ENCODE peak calls at places on chromosomes 11 and 22, in four cellular contexts. One of them, this sample, is unnamed.

GRCh38 chr11:70899616-70900015 is 352.8 kb downstream of the SHANK2 start:
- DNase-seq in cardiac muscle cell: no peak
- DNase-seq in Daoy: no peak
- DNase-seq in GM23338: no peak
- DNase-seq in this sample: no peak

GRCh38 chr11:132106336-132106982 is 736.0 kb downstream of the NTM start:
- DNase-seq in GM23338: no peak
- DNase-seq in Daoy: peak; percentile 56
- DNase-seq in cardiac muscle cell: no peak
- DNase-seq in this sample: no peak

GRCh38 chr22:17201285-17201945 is 17.8 kb downstream of the ADA2 start:
- DNase-seq in cardiac muscle cell: peak; percentile 44
- DNase-seq in GM23338: peak; percentile 65
- DNase-seq in Daoy: no peak
- DNase-seq in this sample: no peak

GRCh38 chr11:125980421-125980820 is 34.6 kb downstream of the VSIG10L2 start:
- DNase-seq in Daoy: no peak
- DNase-seq in GM23338: no peak
- DNase-seq in cardiac muscle cell: no peak
- DNase-seq in this sample: no peak

GRCh38 chr11:117146521-117146920 is 2.4 kb downstream of the PAFAH1B2 start:
- DNase-seq in GM23338: no peak
- DNase-seq in Daoy: peak; percentile 30
- DNase-seq in cardiac muscle cell: peak; percentile 64
- DNase-seq in this sample: peak; percentile 46

GRCh38 chr11:37505406-37505805 is 907.4 kb upstream of the RAG2 start:
- DNase-seq in GM23338: peak; percentile 1
- DNase-seq in cardiac muscle cell: no peak
- DNase-seq in Daoy: no peak
- DNase-seq in this sample: no peak

GRCh38 chr11:79493555-79494171 is 52.8 kb upstream of the TENM4 start:
- DNase-seq in Daoy: peak; percentile 74
- DNase-seq in cardiac muscle cell: peak; percentile 73
- DNase-seq in GM23338: peak; percentile 97
- DNase-seq in this sample: peak; percentile 67

GRCh38 chr11:33043221-33043833 is 4.0 kb downstream of the TCP11L1 start:
- DNase-seq in GM23338: no peak
- DNase-seq in cardiac muscle cell: no peak
- DNase-seq in Daoy: no peak
- DNase-seq in this sample: peak; percentile 80

GRCh38 chr11:124482362-124483147 is 37.1 kb upstream of the OR8B8 start:
- DNase-seq in GM23338: no peak
- DNase-seq in cardiac muscle cell: peak; percentile 57
- DNase-seq in Daoy: peak; percentile 54
- DNase-seq in this sample: peak; percentile 16

GRCh38 chr11:133982901-133983300 is 26.1 kb upstream of the IGSF9B start:
- DNase-seq in Daoy: no peak
- DNase-seq in GM23338: no peak
- DNase-seq in cardiac muscle cell: no peak
- DNase-seq in this sample: no peak

GRCh38 chr22:28629420-28630184 is 50.0 kb downstream of the TTC28 start:
- DNase-seq in GM23338: peak; percentile 42
- DNase-seq in Daoy: no peak
- DNase-seq in cardiac muscle cell: peak; percentile 45
- DNase-seq in this sample: peak; percentile 14

GRCh38 chr11:110261195-110262140 is 34.9 kb downstream of the RDX start:
- DNase-seq in Daoy: no peak
- DNase-seq in GM23338: no peak
- DNase-seq in cardiac muscle cell: peak; percentile 33
- DNase-seq in this sample: no peak

GRCh38 chr11:47924184-47924671 is 56.1 kb upstream of the PTPRJ start:
- DNase-seq in Daoy: peak; percentile 71
- DNase-seq in cardiac muscle cell: peak; percentile 35
- DNase-seq in GM23338: no peak
- DNase-seq in this sample: peak; percentile 89

GRCh38 chr11:123549901-123550619 is 104.4 kb downstream of the SCN3B start:
- DNase-seq in Daoy: peak; percentile 27
- DNase-seq in GM23338: no peak
- DNase-seq in cardiac muscle cell: no peak
- DNase-seq in this sample: no peak

GRCh38 chr22:25176175-25176574 is 23.5 kb upstream of the CRYBB3 start:
- DNase-seq in cardiac muscle cell: no peak
- DNase-seq in Daoy: no peak
- DNase-seq in GM23338: no peak
- DNase-seq in this sample: no peak

GRCh38 chr11:78319453-78319955 is 98.1 kb downstream of the GAB2 start:
- DNase-seq in GM23338: no peak
- DNase-seq in Daoy: no peak
- DNase-seq in cardiac muscle cell: peak; percentile 20
- DNase-seq in this sample: peak; percentile 75

GRCh38 chr11:44538375-44539054 is 26.9 kb upstream of the CD82 start:
- DNase-seq in GM23338: peak; percentile 88
- DNase-seq in Daoy: peak; percentile 75
- DNase-seq in cardiac muscle cell: peak; percentile 80
- DNase-seq in this sample: peak; percentile 77

GRCh38 chr22:24338701-24339451 is 68.2 kb downstream of the SPECC1L start:
- DNase-seq in cardiac muscle cell: no peak
- DNase-seq in Daoy: no peak
- DNase-seq in GM23338: peak; percentile 35
- DNase-seq in this sample: peak; percentile 63

GRCh38 chr11:118142809-118143208 is 9.8 kb downstream of the SCN4B start:
- DNase-seq in Daoy: no peak
- DNase-seq in cardiac muscle cell: no peak
- DNase-seq in GM23338: no peak
- DNase-seq in this sample: peak; percentile 10

GRCh38 chr22:23302171-23303002 is 122.1 kb downstream of the BCR start:
- DNase-seq in cardiac muscle cell: peak; percentile 14
- DNase-seq in GM23338: no peak
- DNase-seq in Daoy: peak; percentile 64
- DNase-seq in this sample: peak; percentile 13

GRCh38 chr11:62005231-62005661 is 37.8 kb upstream of the FTH1 start:
- DNase-seq in cardiac muscle cell: peak; percentile 53
- DNase-seq in Daoy: no peak
- DNase-seq in GM23338: no peak
- DNase-seq in this sample: no peak

GRCh38 chr11:41612415-41612814 is 153.0 kb upstream of the LRRC4C start:
- DNase-seq in Daoy: no peak
- DNase-seq in cardiac muscle cell: no peak
- DNase-seq in GM23338: peak; percentile 62
- DNase-seq in this sample: no peak

GRCh38 chr11:62394825-62395538 is 23.9 kb upstream of the SCGB1A1 start:
- DNase-seq in Daoy: peak; percentile 73
- DNase-seq in cardiac muscle cell: peak; percentile 90
- DNase-seq in GM23338: peak; percentile 89
- DNase-seq in this sample: peak; percentile 87

GRCh38 chr22:23743303-23743705 is 7.6 kb downstream of the ZNF70 start:
- DNase-seq in GM23338: no peak
- DNase-seq in cardiac muscle cell: peak; percentile 27
- DNase-seq in Daoy: no peak
- DNase-seq in this sample: no peak

GRCh38 chr11:17989306-17989705 is 23.5 kb downstream of the SERGEF start:
- DNase-seq in Daoy: no peak
- DNase-seq in GM23338: no peak
- DNase-seq in cardiac muscle cell: no peak
- DNase-seq in this sample: no peak

GRCh38 chr22:20852076-20852475 is 6.5 kb downstream of the PI4KA start:
- DNase-seq in GM23338: no peak
- DNase-seq in Daoy: no peak
- DNase-seq in cardiac muscle cell: no peak
- DNase-seq in this sample: no peak

GRCh38 chr11:121630041-121630440 is 177.3 kb upstream of the SORL1-AS1 start:
- DNase-seq in Daoy: peak; percentile 77
- DNase-seq in cardiac muscle cell: peak; percentile 84
- DNase-seq in GM23338: no peak
- DNase-seq in this sample: peak; percentile 88

GRCh38 chr11:415640-416041 is 842 bp upstream of the SIGIRR start:
- DNase-seq in Daoy: no peak
- DNase-seq in GM23338: no peak
- DNase-seq in cardiac muscle cell: no peak
- DNase-seq in this sample: no peak

GRCh38 chr11:1336836-1337646 is 27.6 kb upstream of the TOLLIP start:
- DNase-seq in cardiac muscle cell: no peak
- DNase-seq in Daoy: no peak
- DNase-seq in GM23338: peak; percentile 59
- DNase-seq in this sample: peak; percentile 3

GRCh38 chr11:101453682-101454081 is 130.1 kb downstream of the TRPC6 start:
- DNase-seq in Daoy: no peak
- DNase-seq in cardiac muscle cell: no peak
- DNase-seq in GM23338: no peak
- DNase-seq in this sample: peak; percentile 59

GRCh38 chr11:95089620-95090542 is at the start of gene ENDOD1:
- DNase-seq in GM23338: peak; percentile 90
- DNase-seq in Daoy: peak; percentile 90
- DNase-seq in cardiac muscle cell: peak; percentile 90
- DNase-seq in this sample: peak; percentile 86

GRCh38 chr11:31882951-31883392 is 71.8 kb upstream of the PAX6 start:
- DNase-seq in GM23338: peak; percentile 35
- DNase-seq in cardiac muscle cell: no peak
- DNase-seq in Daoy: peak; percentile 76
- DNase-seq in this sample: peak; percentile 43

GRCh38 chr11:116460156-116460965 is 312.4 kb downstream of the BUD13 start:
- DNase-seq in cardiac muscle cell: no peak
- DNase-seq in GM23338: no peak
- DNase-seq in Daoy: no peak
- DNase-seq in this sample: no peak

GRCh38 chr22:42330953-42331525 is 60.6 kb upstream of the TCF20 start:
- DNase-seq in Daoy: no peak
- DNase-seq in cardiac muscle cell: no peak
- DNase-seq in GM23338: no peak
- DNase-seq in this sample: no peak

GRCh38 chr11:35518766-35519165 is 6.7 kb downstream of the PAMR1 start:
- DNase-seq in cardiac muscle cell: peak; percentile 44
- DNase-seq in GM23338: no peak
- DNase-seq in Daoy: no peak
- DNase-seq in this sample: peak; percentile 27

GRCh38 chr11:73383249-73384126 is 7.3 kb downstream of the RELT start:
- DNase-seq in cardiac muscle cell: peak; percentile 33
- DNase-seq in Daoy: no peak
- DNase-seq in GM23338: no peak
- DNase-seq in this sample: no peak

GRCh38 chr11:13036235-13036634 is 27.1 kb downstream of the RASSF10 start:
- DNase-seq in Daoy: no peak
- DNase-seq in GM23338: no peak
- DNase-seq in cardiac muscle cell: no peak
- DNase-seq in this sample: no peak

GRCh38 chr22:34950480-34950879 is 115.5 kb upstream of the ISX start:
- DNase-seq in Daoy: no peak
- DNase-seq in cardiac muscle cell: no peak
- DNase-seq in GM23338: peak; percentile 64
- DNase-seq in this sample: peak; percentile 47